ENCODE peak calls at places on chromosomes 2 and 18, in ten cellular contexts. U is pons, P is AG09319, O is GM12865, H is stomach, E is anterior cingulate cortex, J is LoVo, N is ACHN, Z is BJ, B is HEK293T. D is an unnamed sample.

GRCh38 chr2:33602216-33602830 is 3.2 kb upstream of the FAM98A start:
- DNase-seq in J (no peak), P (no peak), E (no peak), U (no peak), Z (no peak), B (no peak), H (no peak), O (no peak), N (no peak), D (no peak)

GRCh38 chr2:3704647-3705046 is 1.3 kb downstream of the DCDC2C start:
- DNase-seq in Z (no peak), O (no peak), B (no peak), E (no peak), H (no peak), U (no peak), J (no peak), N (no peak), P (no peak), D (no peak)

GRCh38 chr2:189261431-189261841 is 81.9 kb upstream of the COL5A2 start:
- DNase-seq in E (no peak), B (no peak), J (no peak), U (no peak), P (no peak), Z (no peak), O (no peak), N (no peak), H (no peak), D (no peak)

GRCh38 chr2:166375205-166375735 is 474 bp downstream of the SCN9A start:
- DNase-seq in B (peak), O (peak), P (no peak), E (no peak), H (no peak), J (no peak), N (peak), U (no peak), Z (no peak), D (no peak)

GRCh38 chr2:64525323-64525625 is 1.1 kb downstream of the AFTPH start:
- DNase-seq in O (peak), U (peak), B (no peak), E (no peak), Z (no peak), N (peak), P (no peak), J (no peak), H (no peak), D (peak)

GRCh38 chr2:199696048-199696447 is 154.9 kb downstream of the FTCDNL1 start:
- DNase-seq in H (no peak), E (no peak), O (no peak), B (no peak), J (no peak), Z (no peak), U (no peak), P (no peak), N (no peak), D (no peak)

GRCh38 chr2:182858671-182859070 is 7.8 kb downstream of the FRZB start:
- DNase-seq in E (no peak), J (no peak), U (no peak), P (no peak), Z (no peak), N (no peak), H (no peak), B (no peak), O (no peak), D (no peak)

GRCh38 chr2:72147303-72147970 is at the start of gene CYP26B1:
- DNase-seq in H (peak), E (peak), N (no peak), Z (no peak), J (no peak), B (peak), U (no peak), P (no peak), O (no peak), D (no peak)

GRCh38 chr2:67666386-67667053 is 269.4 kb downstream of the ETAA1 start:
- DNase-seq in B (no peak), H (no peak), O (no peak), E (no peak), N (no peak), U (no peak), J (no peak), P (no peak), Z (no peak), D (no peak)

GRCh38 chr2:240568678-240569522 is 616 bp downstream of the RNPEPL1 start:
- DNase-seq in O (peak), Z (no peak), U (no peak), P (no peak), E (peak), B (no peak), N (peak), H (peak), J (peak), D (peak)

GRCh38 chr18:49778826-49779465 is 34.4 kb downstream of the ACAA2 start:
- DNase-seq in B (no peak), P (no peak), J (no peak), E (no peak), O (no peak), N (no peak), U (no peak), H (no peak), Z (no peak), D (no peak)

GRCh38 chr18:22186484-22186971 is 17.1 kb downstream of the GATA6 start:
- DNase-seq in H (no peak), U (no peak), J (peak), P (no peak), O (no peak), Z (no peak), N (peak), B (no peak), E (no peak), D (no peak)

GRCh38 chr2:8452979-8453903 is 228.6 kb upstream of the ID2 start:
- DNase-seq in N (no peak), E (no peak), U (no peak), O (no peak), P (no peak), J (peak), Z (no peak), H (no peak), B (no peak), D (no peak)

GRCh38 chr2:201992960-201993359 is 40.7 kb upstream of the FZD7 start:
- DNase-seq in B (no peak), J (no peak), U (no peak), E (no peak), O (no peak), Z (no peak), P (no peak), N (no peak), H (no peak), D (no peak)

GRCh38 chr2:234137400-234138014 is 87.0 kb downstream of the SPP2 start:
- DNase-seq in H (no peak), U (no peak), P (no peak), J (peak), E (no peak), O (no peak), B (no peak), Z (no peak), N (peak), D (peak)

GRCh38 chr2:179850188-179850587 is 11.2 kb downstream of the ZNF385B start:
- DNase-seq in B (no peak), E (no peak), N (peak), Z (peak), O (no peak), U (no peak), J (no peak), P (no peak), H (no peak), D (peak)

GRCh38 chr18:34352385-34353163 is 127.9 kb upstream of the NOL4 start:
- DNase-seq in B (peak), Z (no peak), P (no peak), N (no peak), H (no peak), O (no peak), J (no peak), E (no peak), U (peak), D (peak)

GRCh38 chr2:225466891-225467604 is 67.5 kb downstream of the NYAP2 start:
- DNase-seq in U (no peak), H (no peak), N (no peak), E (no peak), P (no peak), O (no peak), B (no peak), Z (no peak), J (peak), D (peak)

GRCh38 chr2:96131152-96131817 is 7.0 kb downstream of the ASTL start:
- DNase-seq in Z (no peak), B (no peak), P (no peak), N (no peak), H (no peak), O (no peak), J (no peak), E (no peak), U (no peak), D (no peak)

GRCh38 chr2:205680067-205680466 is 2.2 kb upstream of the NRP2 start:
- DNase-seq in Z (no peak), E (peak), N (peak), U (peak), H (peak), O (peak), J (peak), P (no peak), B (peak), D (peak)

GRCh38 chr2:17620280-17620679 is 79.8 kb downstream of the VSNL1 start:
- DNase-seq in J (peak), U (no peak), E (peak), O (no peak), B (no peak), N (no peak), P (no peak), H (no peak), Z (no peak), D (peak)

GRCh38 chr18:35331367-35332087 is 12.7 kb downstream of the ZNF24 start:
- DNase-seq in J (no peak), O (no peak), Z (no peak), U (no peak), P (no peak), N (no peak), B (no peak), E (no peak), H (no peak), D (no peak)

GRCh38 chr2:99559075-99559662 is 69.4 kb upstream of the REV1 start:
- DNase-seq in H (peak), Z (no peak), P (peak), U (peak), J (peak), N (peak), E (peak), O (peak), B (peak), D (peak)

GRCh38 chr2:70668432-70668831 is 99.6 kb downstream of the ADD2 start:
- DNase-seq in O (no peak), H (no peak), P (no peak), E (peak), U (peak), N (no peak), J (no peak), B (no peak), Z (no peak), D (no peak)

GRCh38 chr2:178514664-178515063 is 34.4 kb downstream of the PLEKHA3 start:
- DNase-seq in O (peak), J (no peak), P (no peak), U (no peak), B (no peak), N (peak), E (no peak), Z (no peak), H (no peak), D (no peak)

GRCh38 chr2:124822516-124822915 is 797.4 kb downstream of the CNTNAP5 start:
- DNase-seq in E (no peak), O (no peak), P (no peak), J (no peak), Z (no peak), N (no peak), U (no peak), H (no peak), B (no peak), D (no peak)

GRCh38 chr18:12406376-12407111 is 1.2 kb upstream of the PRELID3A start:
- DNase-seq in J (no peak), Z (no peak), U (no peak), O (no peak), E (no peak), P (no peak), B (no peak), H (no peak), N (no peak), D (no peak)

GRCh38 chr2:135820003-135820618 is 16.9 kb downstream of the LCT start:
- DNase-seq in B (no peak), N (no peak), E (no peak), Z (no peak), J (no peak), P (no peak), U (no peak), H (no peak), O (peak), D (no peak)

GRCh38 chr2:27966466-27966865 is 75.9 kb downstream of the BABAM2 start:
- DNase-seq in Z (no peak), U (peak), P (no peak), N (no peak), E (no peak), O (no peak), H (no peak), J (no peak), B (no peak), D (no peak)

GRCh38 chr2:108786008-108786353 is 590 bp upstream of the CCDC138 start:
- DNase-seq in J (no peak), P (no peak), O (no peak), N (no peak), H (no peak), B (no peak), U (no peak), E (no peak), Z (no peak), D (peak)

GRCh38 chr2:79138385-79138784 is 18.1 kb downstream of the REG1A start:
- DNase-seq in Z (no peak), N (no peak), H (no peak), P (no peak), O (no peak), J (no peak), B (no peak), U (no peak), E (no peak), D (no peak)

GRCh38 chr2:165697727-165698620 is 96.1 kb downstream of the GALNT3 start:
- DNase-seq in J (no peak), U (no peak), B (no peak), P (no peak), N (no peak), H (no peak), O (no peak), E (no peak), Z (no peak), D (no peak)

GRCh38 chr2:173513117-173513516 is 158.4 kb downstream of the CDCA7 start:
- DNase-seq in O (no peak), P (no peak), B (no peak), J (no peak), U (no peak), N (no peak), Z (no peak), H (no peak), E (no peak), D (no peak)

GRCh38 chr2:217784996-217785543 is 217.7 kb downstream of the TNS1 start:
- DNase-seq in O (no peak), H (no peak), E (no peak), Z (no peak), B (no peak), P (no peak), U (no peak), N (no peak), J (no peak), D (no peak)

GRCh38 chr18:11581286-11581685 is 28.1 kb upstream of the SLC35G4 start:
- DNase-seq in J (no peak), U (no peak), E (no peak), N (no peak), P (no peak), B (no peak), Z (no peak), O (peak), H (no peak), D (no peak)

GRCh38 chr2:96156926-96157648 is 11.8 kb upstream of the DUSP2 start:
- DNase-seq in E (no peak), B (no peak), P (no peak), N (no peak), O (peak), H (no peak), U (no peak), Z (no peak), J (no peak), D (no peak)

GRCh38 chr18:68299906-68300305 is 415.0 kb downstream of the TMX3 start:
- DNase-seq in O (no peak), P (no peak), H (no peak), U (no peak), N (no peak), E (no peak), B (no peak), J (no peak), Z (no peak), D (no peak)

GRCh38 chr2:23427976-23428375 is 43.0 kb downstream of the KLHL29 start:
- DNase-seq in O (no peak), N (no peak), U (no peak), B (no peak), E (no peak), H (no peak), P (no peak), J (no peak), Z (no peak), D (no peak)

GRCh38 chr2:237714690-237715458 is 83.7 kb upstream of the RBM44 start:
- DNase-seq in Z (no peak), O (no peak), U (no peak), N (no peak), B (no peak), H (no peak), J (no peak), P (no peak), E (no peak), D (peak)

GRCh38 chr2:14427982-14428567 is 204.4 kb upstream of the LRATD1 start:
- DNase-seq in Z (peak), O (no peak), N (no peak), P (peak), E (no peak), J (no peak), U (peak), H (no peak), B (no peak), D (no peak)

D was measured in HT-29.